ENCODE peak calls at places on chromosomes 4 and X, in six cellular contexts. V is heart right ventricle, I is Caco-2, W is AG10803, L is cardiac fibroblast, S is psoas muscle. E is an unnamed sample.
A peak's percentile ranks its signal among the peaks of the same experiment; 100 is the strongest.

GRCh38 chr4:2799971-2800690 is 7.2 kb downstream of the SH3BP2 start:
- DNase-seq in V (peak; percentile 58), I (no peak), W (no peak), L (no peak), S (peak; percentile 16), E (no peak)

GRCh38 chrX:50704987-50705386 is 109.0 kb downstream of the SHROOM4 start:
- DNase-seq in V (no peak), I (no peak), W (peak; percentile 49), L (peak; percentile 7), S (no peak), E (no peak)

GRCh38 chrX:144840616-144841015 is 406.7 kb upstream of the SPANXN1 start:
- DNase-seq in V (no peak), I (no peak), W (peak; percentile 7), L (no peak), S (no peak), E (no peak)

GRCh38 chrX:48937065-48937907 is 18.5 kb upstream of the PIM2 start:
- DNase-seq in V (peak; percentile 37), I (no peak), W (no peak), L (peak; percentile 28), S (peak; percentile 24), E (no peak)

GRCh38 chr4:113109106-113109740 is 59.8 kb downstream of the ANK2 start:
- DNase-seq in V (no peak), I (peak; percentile 47), W (no peak), L (no peak), S (no peak), E (no peak)

GRCh38 chr4:141047228-141047884 is 85.9 kb downstream of the RNF150 start:
- DNase-seq in V (no peak), I (no peak), W (peak; percentile 67), L (peak; percentile 36), S (no peak), E (peak; percentile 74)

GRCh38 chr4:22264261-22264660 is 251.6 kb downstream of the ADGRA3 start:
- DNase-seq in V (no peak), I (no peak), W (no peak), L (no peak), S (no peak), E (no peak)

GRCh38 chrX:110853610-110854009 is 58.0 kb upstream of the CHRDL1 start:
- DNase-seq in V (no peak), I (peak; percentile 1), W (peak; percentile 12), L (peak; percentile 9), S (no peak), E (no peak)

GRCh38 chr4:91092398-91092955 is 965.3 kb downstream of the CCSER1 start:
- DNase-seq in V (no peak), I (no peak), W (no peak), L (no peak), S (no peak), E (no peak)

GRCh38 chr4:179530953-179531352 is 2088.7 kb upstream of the AGA start:
- DNase-seq in V (no peak), I (no peak), W (no peak), L (no peak), S (no peak), E (no peak)

GRCh38 chr4:158729716-158730559 is 6.7 kb upstream of the PPID start:
- DNase-seq in V (peak; percentile 41), I (peak; percentile 66), W (peak; percentile 68), L (peak; percentile 78), S (peak; percentile 43), E (peak; percentile 34)

GRCh38 chr4:139223682-139224317 is 46.8 kb upstream of the ELF2 start:
- DNase-seq in V (peak; percentile 23), I (no peak), W (peak; percentile 52), L (peak; percentile 88), S (peak; percentile 31), E (peak; percentile 12)

GRCh38 chr4:175678451-175678850 is 133.6 kb downstream of the GPM6A start:
- DNase-seq in V (no peak), I (no peak), W (no peak), L (no peak), S (no peak), E (no peak)

GRCh38 chr4:154622598-154622997 is 10.1 kb upstream of the FGG start:
- DNase-seq in V (no peak), I (peak; percentile 63), W (peak; percentile 37), L (peak; percentile 56), S (no peak), E (peak; percentile 28)

GRCh38 chr4:37827802-37828321 is 1.4 kb downstream of the PGM2 start:
- DNase-seq in V (no peak), I (no peak), W (no peak), L (no peak), S (no peak), E (no peak)

GRCh38 chr4:80577991-80578390 is 242.5 kb downstream of the CFAP299 start:
- DNase-seq in V (no peak), I (no peak), W (no peak), L (no peak), S (no peak), E (no peak)

GRCh38 chr4:145093638-145094037 is 4.4 kb downstream of the ANAPC10 start:
- DNase-seq in V (no peak), I (no peak), W (no peak), L (no peak), S (no peak), E (no peak)

GRCh38 chrX:24231169-24231568 is 81.6 kb downstream of the ZFX start:
- DNase-seq in V (no peak), I (peak; percentile 2), W (peak; percentile 87), L (peak; percentile 75), S (no peak), E (peak; percentile 66)

GRCh38 chrX:38816158-38816557 is 14.9 kb downstream of the MID1IP1 start:
- DNase-seq in V (no peak), I (no peak), W (no peak), L (no peak), S (no peak), E (no peak)

GRCh38 chrX:104195489-104196084 is 29.3 kb downstream of the FAM199X start:
- DNase-seq in V (no peak), I (peak; percentile 16), W (peak; percentile 8), L (peak; percentile 42), S (no peak), E (no peak)

GRCh38 chrX:2401201-2401589 is 99.6 kb downstream of the DHRSX start:
- DNase-seq in V (no peak), I (no peak), W (peak; percentile 70), L (no peak), S (no peak), E (peak; percentile 13)

GRCh38 chr4:173152104-173152503 is 16.5 kb upstream of the GALNT7 start:
- DNase-seq in V (no peak), I (no peak), W (no peak), L (no peak), S (no peak), E (no peak)

GRCh38 chr4:15420642-15421041 is 7.2 kb upstream of the C1QTNF7 start:
- DNase-seq in V (no peak), I (no peak), W (peak; percentile 69), L (peak; percentile 80), S (no peak), E (peak; percentile 47)

GRCh38 chrX:153877571-153878261 is 8.3 kb downstream of the L1CAM start:
- DNase-seq in V (no peak), I (no peak), W (no peak), L (no peak), S (no peak), E (no peak)

GRCh38 chrX:63764946-63765345 is 20.1 kb downstream of the ARHGEF9 start:
- DNase-seq in V (no peak), I (no peak), W (peak; percentile 6), L (no peak), S (no peak), E (no peak)

GRCh38 chrX:108353452-108353851 is 84.8 kb downstream of the COL4A6 start:
- DNase-seq in V (no peak), I (no peak), W (no peak), L (no peak), S (no peak), E (no peak)

GRCh38 chr4:79241846-79242245 is 84.0 kb downstream of the NAA11 start:
- DNase-seq in V (no peak), I (peak; percentile 10), W (peak; percentile 18), L (peak; percentile 34), S (no peak), E (peak; percentile 7)
- TF ChIP-seq CTCF in V (no peak), I (no peak), W (peak; percentile 4), L (peak; percentile 2), S (no peak), E (peak; percentile 45)

GRCh38 chr4:25174674-25175073 is 14.4 kb upstream of the SEPSECS start:
- DNase-seq in V (no peak), I (no peak), W (peak; percentile 16), L (no peak), S (no peak), E (no peak)

GRCh38 chr4:25169446-25169845 is 9.2 kb upstream of the SEPSECS start:
- DNase-seq in V (no peak), I (no peak), W (no peak), L (no peak), S (no peak), E (no peak)

GRCh38 chr4:25171451-25171850 is 11.2 kb upstream of the SEPSECS start:
- DNase-seq in V (no peak), I (no peak), W (no peak), L (no peak), S (no peak), E (no peak)

GRCh38 chr4:25177147-25177546 is 16.9 kb upstream of the SEPSECS start:
- DNase-seq in V (no peak), I (no peak), W (no peak), L (no peak), S (no peak), E (no peak)

GRCh38 chr4:25172964-25173917 is 13.0 kb upstream of the SEPSECS start:
- DNase-seq in V (no peak), I (no peak), W (peak; percentile 99), L (peak; percentile 97), S (no peak), E (peak; percentile 55)
- H3K4me3 ChIP-seq in V (no peak overlapping the region), I (no peak overlapping the region), W (no peak overlapping the region), L (no peak overlapping the region), S (no peak overlapping the region), E (no peak overlapping the region)

GRCh38 chr4:44563496-44563895 is 87.9 kb downstream of the YIPF7 start:
- DNase-seq in V (no peak), I (no peak), W (no peak), L (no peak), S (no peak), E (no peak)
- TF ChIP-seq CTCF in V (no peak), I (no peak), W (no peak), L (no peak), S (no peak), E (no peak)

GRCh38 chr4:8427761-8428287 is 12.7 kb downstream of the ACOX3 start:
- DNase-seq in V (no peak), I (peak; percentile 32), W (peak; percentile 66), L (peak; percentile 74), S (no peak), E (no peak)
- H3K4me3 ChIP-seq in V (peak overlapping the region; percentile 74), I (peak overlapping the region; percentile 60), W (peak overlapping the region; percentile 85), L (peak overlapping the region; percentile 85), S (peak overlapping the region; percentile 85), E (peak overlapping the region; percentile 74)

GRCh38 chr4:148299337-148299736 is 142.9 kb downstream of the NR3C2 start:
- DNase-seq in V (no peak), I (no peak), W (no peak), L (no peak), S (no peak), E (no peak)

GRCh38 chr4:148300877-148301276 is 141.3 kb downstream of the NR3C2 start:
- DNase-seq in V (no peak), I (peak; percentile 13), W (no peak), L (no peak), S (no peak), E (no peak)

GRCh38 chr4:148305749-148306148 is 136.5 kb downstream of the NR3C2 start:
- DNase-seq in V (no peak), I (no peak), W (no peak), L (no peak), S (no peak), E (no peak)

GRCh38 chr4:148302416-148302815 is 139.8 kb downstream of the NR3C2 start:
- DNase-seq in V (no peak), I (no peak), W (no peak), L (no peak), S (no peak), E (no peak)
- TF ChIP-seq CTCF in V (no peak), I (no peak), W (no peak), L (no peak), S (no peak), E (no peak)